ENCODE peak calls at places on chromosomes 2 and 18, in four cellular contexts. F is H7, Q is vagina, N is cardiac fibroblast. R is an unnamed sample.

GRCh38 chr2:40554665-40555294 is 102.9 kb upstream of the SLC8A1 start:
- DNase-seq in F (peak; percentile 5), Q (no peak), N (peak; percentile 64), R (peak; percentile 69)

GRCh38 chr2:159083601-159084000 is 115.2 kb downstream of the TANC1 start:
- DNase-seq in F (no peak), Q (no peak), N (peak; percentile 64), R (peak; percentile 61)

GRCh38 chr2:98669675-98670074 is 61.3 kb downstream of the MGAT4A start:
- DNase-seq in F (no peak), Q (no peak), N (peak; percentile 10), R (peak; percentile 9)

GRCh38 chr2:58146707-58147106 is 94.4 kb downstream of the FANCL start:
- DNase-seq in F (no peak), Q (no peak), N (no peak), R (peak; percentile 35)

GRCh38 chr2:145094353-145094752 is 574.4 kb upstream of the ZEB2 start:
- DNase-seq in F (no peak), Q (no peak), N (peak; percentile 27), R (peak; percentile 49)

GRCh38 chr2:239319261-239319661 is 81.6 kb downstream of the HDAC4 start:
- DNase-seq in F (no peak), Q (no peak), N (peak; percentile 71), R (peak; percentile 46)

GRCh38 chr2:241035818-241036396 is 37.5 kb downstream of the SNED1 start:
- DNase-seq in F (peak; percentile 90), Q (no peak), N (no peak), R (no peak)

GRCh38 chr18:11808001-11808855 is 43.0 kb upstream of the CHMP1B start:
- DNase-seq in F (peak; percentile 56), Q (no peak), N (no peak), R (peak; percentile 7)

GRCh38 chr18:61991201-61991600 is 98.4 kb upstream of the RNF152 start:
- DNase-seq in F (no peak), Q (no peak), N (peak; percentile 82), R (peak; percentile 67)

GRCh38 chr2:175518206-175518605 is 336.7 kb upstream of the ATP5MC3 start:
- DNase-seq in F (no peak), Q (no peak), N (no peak), R (no peak)

GRCh38 chr18:7609617-7610016 is 42.5 kb downstream of the PTPRM start:
- DNase-seq in F (no peak), Q (no peak), N (no peak), R (no peak)

GRCh38 chr2:241542278-241542605 is 16.3 kb upstream of the BOK start:
- DNase-seq in F (no peak), Q (no peak), N (no peak), R (no peak)

GRCh38 chr2:126761256-126761980 is 105.5 kb downstream of the GYPC start:
- DNase-seq in F (no peak), Q (peak; percentile 27), N (no peak), R (no peak)

GRCh38 chr18:58878640-58879039 is 14.0 kb downstream of the ZNF532 start:
- DNase-seq in F (no peak), Q (no peak), N (no peak), R (no peak)

GRCh38 chr2:182224669-182225068 is 202.2 kb downstream of the PDE1A start:
- DNase-seq in F (no peak), Q (no peak), N (no peak), R (no peak)

GRCh38 chr2:182226807-182227206 is 200.0 kb downstream of the PDE1A start:
- DNase-seq in F (no peak), Q (no peak), N (no peak), R (no peak)

GRCh38 chr2:182228073-182228473 is 198.8 kb downstream of the PDE1A start:
- DNase-seq in F (no peak), Q (no peak), N (no peak), R (no peak)

GRCh38 chr2:182228741-182229140 is 198.1 kb downstream of the PDE1A start:
- DNase-seq in F (no peak), Q (no peak), N (no peak), R (peak; percentile 5)

GRCh38 chr2:182229288-182229687 is 197.5 kb downstream of the PDE1A start:
- DNase-seq in F (no peak), Q (no peak), N (no peak), R (peak; percentile 22)
- H3K4me3 ChIP-seq in F (no peak overlapping the region), Q (no peak overlapping the region), N (no peak overlapping the region), R (no peak overlapping the region)

GRCh38 chr2:64143154-64144056 is 815 bp downstream of the PELI1 start:
- DNase-seq in F (peak; percentile 76), Q (no peak), N (peak; percentile 50), R (peak; percentile 44)

GRCh38 chr2:64140665-64141064 is 3.6 kb downstream of the PELI1 start:
- DNase-seq in F (no peak), Q (no peak), N (no peak), R (no peak)

GRCh38 chr2:64144057-64145013 is at the start of gene PELI1:
- DNase-seq in F (peak; percentile 95), Q (peak; percentile 99), N (peak; percentile 99), R (peak; percentile 99)

GRCh38 chr2:64142817-64143153 is 1.4 kb downstream of the PELI1 start:
- DNase-seq in F (no peak), Q (no peak), N (no peak), R (no peak)

DNA sequence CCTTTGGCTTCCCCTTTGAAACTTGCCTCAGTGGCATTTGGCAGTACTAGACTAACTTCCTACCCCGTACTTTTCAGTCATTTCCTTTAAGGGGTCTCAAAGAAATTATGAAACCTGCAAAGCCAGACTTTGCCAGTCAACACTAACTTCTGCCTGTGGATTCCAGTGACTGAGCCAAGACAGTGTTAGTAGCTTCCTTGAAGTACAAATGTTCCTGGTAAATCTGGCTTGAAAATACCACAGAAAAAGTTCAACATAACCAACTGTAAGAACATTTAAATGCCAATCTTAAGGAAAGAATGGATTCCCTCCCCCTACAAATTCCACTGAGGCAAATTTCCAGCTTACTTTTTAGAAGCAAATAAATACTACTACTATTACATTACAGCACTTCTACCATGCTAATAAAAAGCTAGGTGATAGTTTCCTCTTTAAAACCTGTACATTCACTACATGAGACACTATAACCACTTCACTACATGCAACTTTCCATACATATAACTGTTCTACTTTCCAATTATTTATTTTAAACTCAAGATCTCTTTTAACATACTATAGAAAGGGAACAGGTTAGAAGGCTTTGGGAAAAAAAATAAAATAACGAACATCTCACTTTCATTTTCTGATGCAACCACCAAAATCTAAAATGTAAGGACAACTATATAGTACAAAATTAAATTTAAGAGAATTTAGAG is 2.4 kb downstream of the PELI1 start:
- DNase-seq in F (no peak), Q (no peak), N (peak; percentile 66), R (peak; percentile 58)
- H3K4me3 ChIP-seq in F (peak overlapping the region; percentile 98), Q (peak overlapping the region; percentile 92), N (peak overlapping the region; percentile 65), R (peak overlapping the region; percentile 90)

GRCh38 chr18:53664575-53664974 is 559.9 kb downstream of the MBD2 start:
- DNase-seq in F (no peak), Q (no peak), N (no peak), R (no peak)
- H3K4me3 ChIP-seq in F (no peak overlapping the region), Q (no peak overlapping the region), N (no peak overlapping the region), R (no peak overlapping the region)

DNA sequence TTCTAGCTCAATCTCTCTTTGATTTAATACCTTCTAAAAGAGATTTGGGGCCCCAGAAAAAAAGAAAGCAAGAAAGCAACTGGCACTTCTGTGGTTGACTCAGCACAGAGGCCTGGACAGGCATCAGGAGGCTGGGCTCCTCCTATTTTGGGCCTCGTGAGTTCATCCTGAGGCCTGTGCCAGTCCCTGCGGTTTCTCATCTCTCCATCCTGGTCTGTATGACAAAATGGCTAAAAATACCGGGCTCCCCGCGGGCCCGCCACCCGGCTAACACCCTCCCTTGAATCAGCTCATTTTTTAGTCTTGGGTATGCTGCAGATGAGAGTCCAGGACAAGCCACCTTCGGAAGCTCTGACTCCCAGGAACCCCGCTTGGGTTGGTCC is 62.3 kb upstream of the YWHAQ start:
- DNase-seq in F (peak; percentile 34), Q (no peak), N (peak; percentile 72), R (peak; percentile 50)
- H3K4me3 ChIP-seq in F (no peak overlapping the region), Q (no peak overlapping the region), N (no peak overlapping the region), R (no peak overlapping the region)

GRCh38 chr18:2641638-2642037 is 13.9 kb upstream of the SMCHD1 start:
- DNase-seq in F (no peak), Q (no peak), N (peak; percentile 41), R (peak; percentile 22)
- H3K4me3 ChIP-seq in F (no peak overlapping the region), Q (peak overlapping the region; percentile 26), N (no peak overlapping the region), R (no peak overlapping the region)

GRCh38 chr2:28401411-28401810 is 8.8 kb downstream of the FOSL2 start:
- DNase-seq in F (no peak), Q (no peak), N (no peak), R (no peak)
- H3K4me3 ChIP-seq in F (no peak overlapping the region), Q (peak overlapping the region; percentile 93), N (no peak overlapping the region), R (no peak overlapping the region)

DNA sequence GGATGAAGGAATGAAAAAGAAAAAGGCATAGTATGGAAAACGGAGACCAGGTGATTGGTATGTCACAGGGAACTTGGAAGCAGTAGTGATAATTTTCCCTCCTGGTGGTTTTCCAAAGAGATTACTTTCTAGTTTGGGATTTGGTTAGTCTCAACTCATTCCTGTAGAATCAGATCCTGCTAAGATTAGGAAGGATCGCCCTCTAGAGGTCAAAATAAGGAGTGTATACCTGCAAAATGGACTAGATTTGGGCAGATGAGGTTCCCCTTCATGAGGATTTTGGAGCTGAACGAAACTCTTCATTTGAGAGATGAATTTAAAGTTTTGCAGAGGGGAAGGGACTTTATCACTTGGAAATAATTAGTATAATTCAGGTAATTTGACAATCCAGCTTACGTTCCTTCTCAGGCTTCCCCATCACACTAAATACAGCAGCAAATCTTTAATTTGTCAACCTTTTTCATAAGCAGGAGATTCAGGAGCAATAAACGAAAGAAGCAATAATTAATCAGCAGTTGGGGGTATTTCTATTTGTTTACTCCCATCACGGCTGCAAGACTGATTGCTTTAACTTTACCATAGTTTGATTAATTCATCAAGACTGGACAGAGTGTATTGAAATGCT is 65.2 kb downstream of the CCDC195 start:
- DNase-seq in F (peak; percentile 59), Q (no peak), N (peak; percentile 66), R (peak; percentile 52)
- H3K4me3 ChIP-seq in F (no peak overlapping the region), Q (no peak overlapping the region), N (no peak overlapping the region), R (no peak overlapping the region)